ENCODE peak calls at places on chromosomes 16 and 17, in nine cellular contexts. One of them, this sample, is unnamed.

GRCh38 chr16:65318138-65318537 is 196.3 kb upstream of the CDH11 start:
- DNase-seq in nucleus accumbens: no peak
- DNase-seq in C1 segment of cervical spinal cord: no peak
- DNase-seq in dermis blood vessel endothelial cell: no peak
- DNase-seq in astrocyte of the spinal cord: peak; percentile 29
- DNase-seq in A549: no peak
- DNase-seq in tibial artery: no peak
- DNase-seq in amniotic stem cell: no peak
- DNase-seq in lower lobe of right lung: no peak
- DNase-seq in this sample: no peak

GRCh38 chr17:41404024-41404651 is 6.7 kb upstream of the KRT31 start:
- DNase-seq in nucleus accumbens: no peak
- DNase-seq in C1 segment of cervical spinal cord: no peak
- DNase-seq in dermis blood vessel endothelial cell: peak; percentile 71
- DNase-seq in astrocyte of the spinal cord: peak; percentile 97
- DNase-seq in A549: peak; percentile 77
- DNase-seq in tibial artery: no peak
- DNase-seq in amniotic stem cell: peak; percentile 87
- DNase-seq in lower lobe of right lung: no peak
- DNase-seq in this sample: peak; percentile 56

GRCh38 chr17:1179635-1180433 is at the start of gene ABR:
- DNase-seq in nucleus accumbens: no peak
- DNase-seq in C1 segment of cervical spinal cord: no peak
- DNase-seq in dermis blood vessel endothelial cell: peak; percentile 54
- DNase-seq in astrocyte of the spinal cord: peak; percentile 26
- DNase-seq in A549: peak; percentile 54
- DNase-seq in tibial artery: no peak
- DNase-seq in amniotic stem cell: no peak
- DNase-seq in lower lobe of right lung: peak; percentile 73
- DNase-seq in this sample: peak; percentile 23

GRCh38 chr17:37756060-37756459 is 11.2 kb upstream of the HNF1B start:
- DNase-seq in nucleus accumbens: no peak
- DNase-seq in C1 segment of cervical spinal cord: no peak
- DNase-seq in dermis blood vessel endothelial cell: no peak
- DNase-seq in astrocyte of the spinal cord: no peak
- DNase-seq in A549: no peak
- DNase-seq in tibial artery: no peak
- DNase-seq in amniotic stem cell: no peak
- DNase-seq in lower lobe of right lung: no peak
- DNase-seq in this sample: no peak

GRCh38 chr17:29664743-29665479 is 42.2 kb upstream of the CORO6 start:
- DNase-seq in nucleus accumbens: no peak
- DNase-seq in C1 segment of cervical spinal cord: no peak
- DNase-seq in dermis blood vessel endothelial cell: peak; percentile 84
- DNase-seq in astrocyte of the spinal cord: peak; percentile 64
- DNase-seq in A549: peak; percentile 22
- DNase-seq in tibial artery: no peak
- DNase-seq in amniotic stem cell: no peak
- DNase-seq in lower lobe of right lung: no peak
- DNase-seq in this sample: peak; percentile 44

GRCh38 chr16:54173489-54173888 is 113.1 kb downstream of the IRX3 start:
- DNase-seq in nucleus accumbens: no peak
- DNase-seq in C1 segment of cervical spinal cord: no peak
- DNase-seq in dermis blood vessel endothelial cell: no peak
- DNase-seq in astrocyte of the spinal cord: no peak
- DNase-seq in A549: no peak
- DNase-seq in tibial artery: no peak
- DNase-seq in amniotic stem cell: no peak
- DNase-seq in lower lobe of right lung: no peak
- DNase-seq in this sample: no peak

GRCh38 chr16:49284962-49285361 is 3.3 kb upstream of the CBLN1 start:
- DNase-seq in nucleus accumbens: no peak
- DNase-seq in C1 segment of cervical spinal cord: no peak
- DNase-seq in dermis blood vessel endothelial cell: no peak
- DNase-seq in astrocyte of the spinal cord: no peak
- DNase-seq in A549: no peak
- DNase-seq in tibial artery: no peak
- DNase-seq in amniotic stem cell: no peak
- DNase-seq in lower lobe of right lung: no peak
- DNase-seq in this sample: no peak

GRCh38 chr17:81389585-81389984 is 5.7 kb upstream of the BAHCC1 start:
- DNase-seq in nucleus accumbens: no peak
- DNase-seq in C1 segment of cervical spinal cord: no peak
- DNase-seq in dermis blood vessel endothelial cell: no peak
- DNase-seq in astrocyte of the spinal cord: no peak
- DNase-seq in A549: no peak
- DNase-seq in tibial artery: no peak
- DNase-seq in amniotic stem cell: no peak
- DNase-seq in lower lobe of right lung: no peak
- DNase-seq in this sample: no peak

GRCh38 chr16:71709231-71709781 is 15.2 kb downstream of the PHLPP2 start:
- DNase-seq in nucleus accumbens: no peak
- DNase-seq in C1 segment of cervical spinal cord: no peak
- DNase-seq in dermis blood vessel endothelial cell: peak; percentile 39
- DNase-seq in astrocyte of the spinal cord: peak; percentile 15
- DNase-seq in A549: no peak
- DNase-seq in tibial artery: no peak
- DNase-seq in amniotic stem cell: no peak
- DNase-seq in lower lobe of right lung: no peak
- DNase-seq in this sample: peak; percentile 82

GRCh38 chr17:45639297-45639849 is 144.7 kb upstream of the CRHR1 start:
- DNase-seq in nucleus accumbens: no peak
- DNase-seq in C1 segment of cervical spinal cord: no peak
- DNase-seq in dermis blood vessel endothelial cell: no peak
- DNase-seq in astrocyte of the spinal cord: no peak
- DNase-seq in A549: no peak
- DNase-seq in tibial artery: peak; percentile 19
- DNase-seq in amniotic stem cell: no peak
- DNase-seq in lower lobe of right lung: no peak
- DNase-seq in this sample: no peak

GRCh38 chr16:10153993-10154788 is 28.0 kb downstream of the GRIN2A start:
- DNase-seq in nucleus accumbens: no peak
- DNase-seq in C1 segment of cervical spinal cord: no peak
- DNase-seq in dermis blood vessel endothelial cell: no peak
- DNase-seq in astrocyte of the spinal cord: no peak
- DNase-seq in A549: no peak
- DNase-seq in tibial artery: no peak
- DNase-seq in amniotic stem cell: no peak
- DNase-seq in lower lobe of right lung: no peak
- DNase-seq in this sample: no peak

GRCh38 chr16:13229039-13229438 is 327.6 kb downstream of the SHISA9 start:
- DNase-seq in nucleus accumbens: no peak
- DNase-seq in C1 segment of cervical spinal cord: no peak
- DNase-seq in dermis blood vessel endothelial cell: no peak
- DNase-seq in astrocyte of the spinal cord: no peak
- DNase-seq in A549: no peak
- DNase-seq in tibial artery: no peak
- DNase-seq in amniotic stem cell: no peak
- DNase-seq in lower lobe of right lung: no peak
- DNase-seq in this sample: no peak

GRCh38 chr16:46853713-46854443 is 22.9 kb upstream of the C16orf87 start:
- DNase-seq in nucleus accumbens: peak; percentile 64
- DNase-seq in C1 segment of cervical spinal cord: peak; percentile 81
- DNase-seq in dermis blood vessel endothelial cell: peak; percentile 85
- DNase-seq in astrocyte of the spinal cord: peak; percentile 75
- DNase-seq in A549: peak; percentile 75
- DNase-seq in tibial artery: peak; percentile 73
- DNase-seq in amniotic stem cell: peak; percentile 68
- DNase-seq in lower lobe of right lung: peak; percentile 82
- DNase-seq in this sample: peak; percentile 77

GRCh38 chr17:2386400-2387085 is 14.3 kb downstream of the MNT start:
- DNase-seq in nucleus accumbens: no peak
- DNase-seq in C1 segment of cervical spinal cord: no peak
- DNase-seq in dermis blood vessel endothelial cell: no peak
- DNase-seq in astrocyte of the spinal cord: no peak
- DNase-seq in A549: no peak
- DNase-seq in tibial artery: no peak
- DNase-seq in amniotic stem cell: no peak
- DNase-seq in lower lobe of right lung: no peak
- DNase-seq in this sample: no peak

GRCh38 chr16:68644715-68645493 is at the start of gene CDH3:
- DNase-seq in nucleus accumbens: no peak
- DNase-seq in C1 segment of cervical spinal cord: no peak
- DNase-seq in dermis blood vessel endothelial cell: peak; percentile 4
- DNase-seq in astrocyte of the spinal cord: no peak
- DNase-seq in A549: no peak
- DNase-seq in tibial artery: no peak
- DNase-seq in amniotic stem cell: no peak
- DNase-seq in lower lobe of right lung: peak; percentile 67
- DNase-seq in this sample: no peak

GRCh38 chr17:57921342-57921741 is 33.9 kb downstream of the CUEDC1 start:
- DNase-seq in nucleus accumbens: no peak
- DNase-seq in C1 segment of cervical spinal cord: no peak
- DNase-seq in dermis blood vessel endothelial cell: no peak
- DNase-seq in astrocyte of the spinal cord: no peak
- DNase-seq in A549: no peak
- DNase-seq in tibial artery: peak; percentile 83
- DNase-seq in amniotic stem cell: no peak
- DNase-seq in lower lobe of right lung: no peak
- DNase-seq in this sample: peak; percentile 69

GRCh38 chr17:64685705-64686104 is 23.6 kb upstream of the SMURF2 start:
- DNase-seq in nucleus accumbens: no peak
- DNase-seq in C1 segment of cervical spinal cord: no peak
- DNase-seq in dermis blood vessel endothelial cell: no peak
- DNase-seq in astrocyte of the spinal cord: no peak
- DNase-seq in A549: no peak
- DNase-seq in tibial artery: no peak
- DNase-seq in amniotic stem cell: no peak
- DNase-seq in lower lobe of right lung: no peak
- DNase-seq in this sample: no peak

GRCh38 chr16:86962913-86963312 is 354.3 kb downstream of the C16orf95 start:
- DNase-seq in nucleus accumbens: no peak
- DNase-seq in C1 segment of cervical spinal cord: no peak
- DNase-seq in dermis blood vessel endothelial cell: no peak
- DNase-seq in astrocyte of the spinal cord: no peak
- DNase-seq in A549: no peak
- DNase-seq in tibial artery: no peak
- DNase-seq in amniotic stem cell: no peak
- DNase-seq in lower lobe of right lung: no peak
- DNase-seq in this sample: no peak

GRCh38 chr16:50154369-50154947 is 1.4 kb downstream of the TENT4B start:
- DNase-seq in nucleus accumbens: no peak
- DNase-seq in C1 segment of cervical spinal cord: peak; percentile 37
- DNase-seq in dermis blood vessel endothelial cell: peak; percentile 31
- DNase-seq in astrocyte of the spinal cord: no peak
- DNase-seq in A549: peak; percentile 12
- DNase-seq in tibial artery: no peak
- DNase-seq in amniotic stem cell: no peak
- DNase-seq in lower lobe of right lung: no peak
- DNase-seq in this sample: peak; percentile 34

GRCh38 chr16:13629704-13630103 is 290.2 kb upstream of the ERCC4 start:
- DNase-seq in nucleus accumbens: no peak
- DNase-seq in C1 segment of cervical spinal cord: no peak
- DNase-seq in dermis blood vessel endothelial cell: no peak
- DNase-seq in astrocyte of the spinal cord: no peak
- DNase-seq in A549: no peak
- DNase-seq in tibial artery: no peak
- DNase-seq in amniotic stem cell: no peak
- DNase-seq in lower lobe of right lung: no peak
- DNase-seq in this sample: no peak

GRCh38 chr17:78923660-78924453 is 1.3 kb downstream of the TIMP2 start:
- DNase-seq in nucleus accumbens: no peak
- DNase-seq in C1 segment of cervical spinal cord: no peak
- DNase-seq in dermis blood vessel endothelial cell: no peak
- DNase-seq in astrocyte of the spinal cord: no peak
- DNase-seq in A549: peak; percentile 93
- DNase-seq in tibial artery: peak; percentile 85
- DNase-seq in amniotic stem cell: no peak
- DNase-seq in lower lobe of right lung: peak; percentile 94
- DNase-seq in this sample: no peak

GRCh38 chr17:67021196-67021595 is 23.2 kb upstream of the CACNG1 start:
- DNase-seq in nucleus accumbens: no peak
- DNase-seq in C1 segment of cervical spinal cord: no peak
- DNase-seq in dermis blood vessel endothelial cell: no peak
- DNase-seq in astrocyte of the spinal cord: no peak
- DNase-seq in A549: no peak
- DNase-seq in tibial artery: no peak
- DNase-seq in amniotic stem cell: no peak
- DNase-seq in lower lobe of right lung: no peak
- DNase-seq in this sample: no peak

GRCh38 chr17:11326492-11326891 is 85.5 kb downstream of the SHISA6 start:
- DNase-seq in nucleus accumbens: no peak
- DNase-seq in C1 segment of cervical spinal cord: no peak
- DNase-seq in dermis blood vessel endothelial cell: no peak
- DNase-seq in astrocyte of the spinal cord: no peak
- DNase-seq in A549: no peak
- DNase-seq in tibial artery: no peak
- DNase-seq in amniotic stem cell: no peak
- DNase-seq in lower lobe of right lung: no peak
- DNase-seq in this sample: no peak